ENCODE peak calls at places on chromosome 2, in ten cellular contexts. Z, J, A, E, D, P, G, S, B and Q are unnamed samples. For H3K36me3 and H3K4me1, the result is how much of the 10 kb centered on the place peaks cover.

GRCh38 chr2:181357979-181358378 is 99.2 kb upstream of the ITGA4 start:
- DNase-seq in D (no peak), A (no peak), P (no peak), E (no peak), J (no peak), S (no peak), B (no peak), G (no peak), Z (no peak), Q (no peak)

GRCh38 chr2:119264781-119265692 is 41.4 kb downstream of the STEAP3 start:
- DNase-seq in J (peak), D (peak), E (peak), P (peak), Z (no peak), A (peak), B (no peak), S (no peak), G (no peak), Q (no peak)

GRCh38 chr2:71934595-71935263 is 212.9 kb downstream of the CYP26B1 start:
- DNase-seq in D (no peak), E (no peak), B (peak), P (no peak), Z (peak), S (peak), G (peak), A (peak), J (no peak), Q (peak)

GRCh38 chr2:201257381-201257940 is 2.9 kb upstream of the CASP8 start:
- DNase-seq in A (peak), D (no peak), Z (peak), B (no peak), P (no peak), S (peak), J (peak), G (peak), E (peak), Q (peak)

GRCh38 chr2:120384486-120385354 is 38.8 kb downstream of the INHBB start:
- DNase-seq in J (no peak), D (no peak), A (no peak), B (no peak), Z (no peak), S (no peak), P (no peak), E (no peak), G (no peak), Q (no peak)

GRCh38 chr2:129673234-129673633 is 306.2 kb upstream of the RAB6C start:
- DNase-seq in A (no peak), B (no peak), D (no peak), P (no peak), E (no peak), S (no peak), J (no peak), G (no peak), Z (no peak), Q (no peak)

GRCh38 chr2:131022731-131023130 is 70.5 kb downstream of the FAM168B start:
- DNase-seq in A (no peak), Z (no peak), J (peak), P (no peak), B (no peak), D (no peak), E (no peak), G (no peak), S (no peak), Q (no peak)

GRCh38 chr2:198004173-198004572 is 199.8 kb downstream of the PLCL1 start:
- DNase-seq in Z (no peak), E (no peak), P (no peak), S (no peak), J (no peak), A (no peak), B (no peak), D (no peak), G (no peak), Q (no peak)

GRCh38 chr2:61962095-61962984 is 56.9 kb downstream of the COMMD1 start:
- DNase-seq in G (no peak), B (no peak), S (no peak), Z (no peak), D (no peak), A (peak), P (no peak), J (peak), E (no peak), Q (no peak)

GRCh38 chr2:48452108-48452507 is 77.8 kb upstream of the STON1 start:
- DNase-seq in G (no peak), E (no peak), D (peak), S (no peak), P (peak), B (no peak), Z (no peak), J (no peak), A (no peak), Q (no peak)

GRCh38 chr2:176491172-176491904 is 222.1 kb downstream of the MTX2 start:
- DNase-seq in G (peak), B (peak), J (peak), P (no peak), D (no peak), Z (peak), E (peak), A (peak), S (peak), Q (peak)

GRCh38 chr2:96153991-96154431 is 8.8 kb upstream of the DUSP2 start:
- DNase-seq in Z (no peak), S (no peak), B (no peak), E (no peak), A (no peak), P (no peak), D (no peak), G (no peak), J (no peak), Q (no peak)

GRCh38 chr2:218000137-218000536 is 2.7 kb downstream of the TNS1 start:
- DNase-seq in B (peak), P (no peak), J (peak), A (no peak), E (no peak), G (peak), D (no peak), Z (no peak), S (peak), Q (no peak)

GRCh38 chr2:220504890-220505564 is 877.6 kb downstream of the SLC4A3 start:
- DNase-seq in G (no peak), S (no peak), B (no peak), A (peak), E (no peak), D (no peak), P (no peak), Z (no peak), J (peak), Q (no peak)

GRCh38 chr2:63049291-63050185 is 1.1 kb upstream of the OTX1 start:
- DNase-seq in J (peak), E (no peak), S (no peak), Z (no peak), G (no peak), P (no peak), B (peak), A (no peak), D (peak), Q (no peak)

GRCh38 chr2:41863062-41863461 is 184.8 kb upstream of the PKDCC start:
- DNase-seq in S (no peak), E (no peak), P (no peak), G (no peak), J (no peak), D (no peak), Z (no peak), B (no peak), A (no peak), Q (no peak)

GRCh38 chr2:1889099-1889650 is 144.9 kb upstream of the PXDN start:
- DNase-seq in S (no peak), Z (no peak), E (no peak), B (no peak), D (no peak), P (no peak), G (no peak), J (no peak), A (no peak), Q (no peak)

GRCh38 chr2:198913394-198914152 is 544.2 kb downstream of the SATB2 start:
- DNase-seq in D (no peak), E (peak), P (no peak), A (no peak), Z (no peak), B (no peak), J (no peak), G (no peak), S (no peak), Q (no peak)

GRCh38 chr2:211439011-211439410 is 882.6 kb downstream of the CPS1 start:
- DNase-seq in D (no peak), P (no peak), J (no peak), G (no peak), E (no peak), A (no peak), Z (no peak), B (no peak), S (no peak), Q (no peak)

GRCh38 chr2:126866451-126866850 is 32.2 kb upstream of the TEX51 start:
- DNase-seq in E (no peak), S (no peak), A (no peak), G (no peak), P (no peak), D (no peak), B (no peak), J (no peak), Z (peak), Q (no peak)

GRCh38 chr2:39243469-39244123 is at the start of gene CDKL4:
- DNase-seq in E (no peak), B (no peak), S (no peak), P (no peak), D (no peak), J (no peak), A (peak), Z (no peak), G (no peak), Q (peak)

GRCh38 chr2:172113617-172114016 is 10.9 kb upstream of the DLX2 start:
- DNase-seq in P (no peak), Z (no peak), J (peak), E (peak), B (no peak), G (no peak), D (peak), A (no peak), S (no peak), Q (no peak)

GRCh38 chr2:235860111-235860510 is 308.1 kb downstream of the GBX2 start:
- DNase-seq in P (no peak), J (no peak), A (no peak), B (no peak), E (no peak), Z (no peak), G (no peak), D (no peak), S (no peak), Q (no peak)

GRCh38 chr2:138029238-138029637 is 65.0 kb downstream of the HNMT start:
- DNase-seq in D (no peak), A (no peak), J (peak), P (no peak), E (no peak), Z (no peak), B (no peak), S (peak), G (no peak), Q (no peak)

GRCh38 chr2:209472386-209472832 is 48.6 kb downstream of the MAP2 start:
- DNase-seq in D (no peak), P (no peak), Z (no peak), A (no peak), J (peak), G (no peak), B (no peak), S (no peak), E (no peak), Q (no peak)

GRCh38 chr2:201007584-201007998 is 44.1 kb upstream of the ORC2 start:
- DNase-seq in A (peak), D (no peak), S (no peak), Z (no peak), J (no peak), G (no peak), B (no peak), E (no peak), P (no peak), Q (no peak)

GRCh38 chr2:794554-795244 is 117.5 kb upstream of the TMEM18 start:
- DNase-seq in A (no peak), P (no peak), D (no peak), G (peak), J (no peak), E (no peak), S (no peak), Z (no peak), B (no peak), Q (no peak)

GRCh38 chr2:218896501-218897393 is 16.1 kb downstream of the WNT10A start:
- DNase-seq in D (peak), S (no peak), A (peak), G (no peak), E (peak), Z (no peak), B (no peak), P (peak), J (peak), Q (peak)

GRCh38 chr2:120559401-120559800 is 176.3 kb upstream of the GLI2 start:
- DNase-seq in B (no peak), G (no peak), S (no peak), Z (no peak), D (no peak), J (peak), P (no peak), A (no peak), E (no peak), Q (no peak)

GRCh38 chr2:152600698-152601097 is 116.6 kb downstream of the PRPF40A start:
- DNase-seq in E (no peak), S (no peak), D (no peak), G (no peak), Z (no peak), P (no peak), A (no peak), B (no peak), J (peak), Q (no peak)

GRCh38 chr2:40259900-40260299 is 192.0 kb downstream of the SLC8A1 start:
- DNase-seq in G (no peak), J (no peak), P (no peak), B (no peak), D (no peak), Z (no peak), A (no peak), E (no peak), S (no peak), Q (no peak)

GRCh38 chr2:224359569-224359968 is 42.3 kb downstream of the FAM124B start:
- DNase-seq in P (peak), S (no peak), J (no peak), D (peak), A (no peak), E (peak), B (no peak), Z (no peak), G (no peak), Q (no peak)

GRCh38 chr2:15626126-15626525 is 34.5 kb downstream of the DDX1 start:
- DNase-seq in D (no peak), Z (no peak), J (no peak), S (no peak), G (no peak), E (no peak), P (no peak), A (no peak), B (no peak), Q (no peak)
- H3K36me3 ChIP-seq in D (half or more), Z (under half), J (under half), S (half or more), G (half or more), E (half or more), P (half or more), A (under half), B (under half), Q (half or more)

GRCh38 chr2:134280726-134281125 is 26.9 kb downstream of the MGAT5 start:
- DNase-seq in D (no peak), B (no peak), P (no peak), S (no peak), E (no peak), Z (no peak), G (no peak), J (no peak), A (no peak), Q (no peak)
- H3K4me1 ChIP-seq in D (under half), B (under half), P (under half), S (under half), E (half or more), Z (under half), G (under half), J (under half), A (under half), Q (under half)

GRCh38 chr2:9556121-9556869 is 665 bp upstream of the ADAM17 start:
- DNase-seq in D (no peak), J (peak), S (no peak), E (peak), Z (no peak), P (no peak), B (no peak), G (no peak), A (no peak), Q (peak)

GRCh38 chr2:9558948-9559381 is 3.3 kb upstream of the ADAM17 start:
- DNase-seq in S (peak), P (no peak), B (no peak), J (peak), E (no peak), D (no peak), Z (peak), G (no peak), A (no peak), Q (no peak)

GRCh38 chr2:9554841-9555337 is 741 bp downstream of the ADAM17 start:
- DNase-seq in J (peak), E (peak), B (peak), G (no peak), A (peak), Z (peak), D (peak), P (no peak), S (peak), Q (no peak)

GRCh38 chr2:9552491-9553178 is 3.0 kb downstream of the ADAM17 start:
- DNase-seq in D (no peak), G (no peak), E (no peak), A (no peak), B (no peak), J (peak), S (no peak), P (no peak), Z (peak), Q (no peak)

GRCh38 chr2:9555338-9556120 is at the start of gene ADAM17:
- DNase-seq in E (peak), G (peak), J (peak), Z (peak), S (peak), A (peak), P (peak), D (peak), B (peak), Q (peak)
- TF ChIP-seq CTCF in E (peak), G (peak), J (peak), Z (peak), S (peak), A (no peak), P (peak), D (peak), B (peak), Q (no peak)

GRCh38 chr2:27627963-27628766 is 647 bp downstream of the CCDC121 start:
- DNase-seq in S (no peak), B (peak), Z (no peak), A (no peak), P (no peak), E (peak), G (no peak), J (peak), D (peak), Q (no peak)

GRCh38 chr2:27624943-27625342 is 3.9 kb downstream of the CCDC121 start:
- DNase-seq in E (no peak), A (no peak), P (no peak), G (no peak), B (no peak), Z (no peak), J (no peak), D (no peak), S (no peak), Q (no peak)

DNA sequence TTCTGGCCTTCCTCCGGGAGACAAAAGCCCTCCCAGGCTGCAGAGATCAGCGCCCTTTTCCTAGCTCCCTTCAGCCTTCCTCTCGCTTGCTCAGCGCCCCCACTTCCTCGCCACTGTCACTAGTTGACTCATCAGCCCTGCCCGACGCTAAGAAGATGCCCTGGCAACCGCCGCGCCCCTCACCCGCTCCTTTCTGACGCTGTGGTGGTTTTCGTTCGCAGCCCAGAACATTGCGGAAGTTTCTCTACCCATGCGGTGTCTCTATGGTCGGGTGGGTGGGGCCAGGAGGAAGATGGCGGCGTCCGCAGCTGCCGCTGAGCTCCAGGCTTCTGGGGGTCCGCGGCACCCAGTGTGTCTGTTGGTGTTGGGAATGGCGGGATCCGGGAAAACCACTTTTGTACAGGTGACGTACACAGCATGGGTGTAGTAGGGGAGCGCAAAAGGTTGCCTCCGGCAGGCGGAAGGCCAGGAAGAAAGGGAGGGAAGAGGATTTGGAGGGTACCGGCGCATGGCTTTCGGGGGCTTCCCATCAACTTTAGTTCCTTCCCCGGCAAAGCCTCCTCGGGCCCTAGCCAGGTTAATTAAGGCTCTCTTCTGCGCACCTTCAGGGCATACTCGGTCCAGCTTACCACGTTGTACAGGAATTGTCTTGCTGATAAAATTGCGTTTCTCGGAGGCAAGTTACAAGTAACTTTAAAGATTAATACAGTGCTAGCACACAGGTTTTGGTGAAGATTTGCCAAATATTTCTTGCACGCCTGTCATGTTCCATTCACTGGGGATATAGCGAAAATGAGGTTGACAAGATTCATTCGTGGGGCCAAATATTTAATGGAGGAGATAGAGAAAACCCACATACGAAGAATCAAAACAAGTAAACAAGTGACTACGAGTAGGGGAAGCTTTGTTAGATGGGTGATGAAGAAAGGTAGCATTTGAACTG is at the start of the genes CCDC121 and GPN1:
- DNase-seq in E (peak), Z (peak), G (peak), D (peak), J (peak), B (peak), S (peak), P (peak), A (peak), Q (peak)
- H3K36me3 ChIP-seq in E (half or more), Z (under half), G (under half), D (under half), J (under half), B (under half), S (under half), P (under half), A (under half), Q (under half)

DNA sequence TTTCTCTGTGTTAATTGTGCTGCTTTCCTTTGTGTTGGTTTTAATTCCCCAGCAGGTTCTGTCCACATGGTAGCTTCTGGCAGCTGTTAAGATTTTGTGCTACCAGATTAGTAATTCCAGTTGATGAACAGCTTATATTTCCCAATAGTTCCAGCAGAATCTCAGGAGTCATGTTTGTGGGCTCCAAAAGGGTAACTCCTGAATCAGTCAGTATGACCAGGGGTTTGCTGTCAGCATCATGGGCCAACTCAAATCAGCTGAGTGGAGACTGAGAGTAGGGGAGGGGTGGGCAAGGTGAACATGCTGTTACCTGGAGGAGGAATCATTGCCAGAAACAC is 120.2 kb upstream of the CXCR4 start:
- DNase-seq in J (no peak), G (no peak), S (peak), D (no peak), A (no peak), E (no peak), P (no peak), B (no peak), Z (no peak), Q (no peak)
- H3K4me1 ChIP-seq in J (under half), G (under half), S (under half), D (under half), A (under half), E (half or more), P (under half), B (under half), Z (under half), Q (under half)

GRCh38 chr2:12715878-12716249 is 872 bp upstream of the TRIB2 start:
- DNase-seq in J (peak), Z (peak), A (peak), D (peak), B (peak), G (peak), E (peak), P (peak), S (peak), Q (peak)
- TF ChIP-seq CTCF in J (peak), Z (peak), A (peak), D (peak), B (peak), G (peak), E (peak), P (peak), S (peak), Q (peak)

GRCh38 chr2:75580156-75580555 is 19.4 kb upstream of the EVA1A start:
- DNase-seq in S (no peak), E (no peak), B (no peak), Z (no peak), D (no peak), J (no peak), P (no peak), G (no peak), A (no peak), Q (no peak)
- H3K36me3 ChIP-seq in S (under half), E (under half), B (under half), Z (under half), D (under half), J (under half), P (under half), G (under half), A (under half), Q (under half)